ENCODE peak calls at places on chromosomes 6 and 20, in four cellular contexts. W is Right ventricle myocardium superior, Y is LoVo, K is anterior cingulate cortex. O is an unnamed sample.

GRCh38 chr6:170177383-170178265 is 113.3 kb downstream of the DLL1 start:
- DNase-seq in W (peak), Y (no peak), K (no peak), O (no peak)

GRCh38 chr6:13372688-13373487 is 44.6 kb upstream of the TBC1D7 start:
- DNase-seq in W (no peak), Y (no peak), K (no peak), O (no peak)

GRCh38 chr20:34165246-34165645 is 53.2 kb upstream of the EIF2S2 start:
- DNase-seq in W (no peak), Y (no peak), K (no peak), O (no peak)

GRCh38 chr6:79546186-79546585 is 9.0 kb upstream of the LCA5 start:
- DNase-seq in W (no peak), Y (no peak), K (no peak), O (peak)

GRCh38 chr20:17555106-17555505 is 14.8 kb upstream of the DSTN start:
- DNase-seq in W (no peak), Y (no peak), K (no peak), O (no peak)

GRCh38 chr20:2221933-2222332 is 73.9 kb upstream of the TGM3 start:
- DNase-seq in W (no peak), Y (no peak), K (no peak), O (no peak)

GRCh38 chr6:54586251-54586650 is 260.3 kb upstream of the FAM83B start:
- DNase-seq in W (no peak), Y (no peak), K (no peak), O (peak)

GRCh38 chr6:20454201-20454824 is 52.6 kb downstream of the E2F3 start:
- DNase-seq in W (no peak), Y (peak), K (no peak), O (no peak)

GRCh38 chr20:43844778-43845614 is 69.7 kb upstream of the TOX2 start:
- DNase-seq in W (no peak), Y (peak), K (no peak), O (peak)